ENCODE peak calls at places on chromosome 15, in nine cellular contexts. Y is heart left ventricle, I is astrocyte of the spinal cord, X is AG04450, B is AG04449, E is brain microvascular endothelial cell, J is LNCaP clone FGC, Z is thoracic aorta, K is sigmoid colon. D is an unnamed sample.

GRCh38 chr15:57957113-57957512 is 108.4 kb downstream of the ALDH1A2 start:
- DNase-seq in Y (no peak), I (no peak), X (no peak), B (no peak), E (no peak), J (no peak), Z (no peak), K (no peak), D (no peak)

GRCh38 chr15:97654677-97655076 is 305.8 kb upstream of the ARRDC4 start:
- DNase-seq in Y (no peak), I (no peak), X (no peak), B (no peak), E (no peak), J (no peak), Z (no peak), K (no peak), D (no peak)

GRCh38 chr15:74620636-74621545 is 5.3 kb downstream of the CLK3 start:
- DNase-seq in Y (peak; percentile 69), I (peak; percentile 64), X (no peak), B (no peak), E (peak; percentile 70), J (no peak), Z (peak; percentile 17), K (no peak), D (no peak)

GRCh38 chr15:68384451-68385239 is 47.3 kb downstream of the ITGA11 start:
- DNase-seq in Y (peak; percentile 16), I (peak; percentile 91), X (peak; percentile 55), B (peak; percentile 76), E (peak; percentile 87), J (no peak), Z (no peak), K (peak; percentile 67), D (no peak)

GRCh38 chr15:41820791-41821423 is 7.0 kb upstream of the JMJD7 start:
- DNase-seq in Y (no peak), I (no peak), X (no peak), B (no peak), E (no peak), J (peak; percentile 66), Z (no peak), K (peak; percentile 55), D (no peak)

GRCh38 chr15:93302080-93302765 is 213.2 kb upstream of the RGMA start:
- DNase-seq in Y (no peak), I (no peak), X (no peak), B (no peak), E (no peak), J (no peak), Z (no peak), K (no peak), D (no peak)

GRCh38 chr15:75230524-75231371 is 27.4 kb upstream of the GOLGA6C start:
- DNase-seq in Y (no peak), I (no peak), X (no peak), B (no peak), E (no peak), J (no peak), Z (no peak), K (peak; percentile 52), D (no peak)

GRCh38 chr15:35595656-35596055 is 49.7 kb upstream of the DPH6 start:
- DNase-seq in Y (no peak), I (no peak), X (no peak), B (no peak), E (no peak), J (peak; percentile 2), Z (no peak), K (no peak), D (peak; percentile 58)

GRCh38 chr15:74311734-74312444 is 55.6 kb downstream of the CYP11A1 start:
- DNase-seq in Y (no peak), I (no peak), X (no peak), B (no peak), E (no peak), J (no peak), Z (no peak), K (no peak), D (no peak)

GRCh38 chr15:80093854-80094418 is 34.5 kb downstream of the ZFAND6 start:
- DNase-seq in Y (no peak), I (no peak), X (no peak), B (no peak), E (no peak), J (peak; percentile 64), Z (no peak), K (peak; percentile 82), D (no peak)

GRCh38 chr15:64807751-64808222 is 17.7 kb downstream of the PIF1 start:
- DNase-seq in Y (no peak), I (no peak), X (no peak), B (no peak), E (no peak), J (no peak), Z (no peak), K (peak; percentile 74), D (no peak)

GRCh38 chr15:29815000-29815704 is 7.1 kb downstream of the TJP1 start:
- DNase-seq in Y (no peak), I (peak; percentile 52), X (no peak), B (no peak), E (peak; percentile 44), J (no peak), Z (no peak), K (no peak), D (no peak)

GRCh38 chr15:25668236-25668635 is 194.9 kb downstream of the ATP10A start:
- DNase-seq in Y (no peak), I (no peak), X (no peak), B (no peak), E (no peak), J (no peak), Z (no peak), K (no peak), D (no peak)

GRCh38 chr15:74857671-74858365 is 14.9 kb upstream of the ULK3 start:
- DNase-seq in Y (no peak), I (no peak), X (no peak), B (no peak), E (no peak), J (no peak), Z (no peak), K (no peak), D (no peak)

GRCh38 chr15:88894819-88895767 is at the start of gene HAPLN3:
- DNase-seq in Y (no peak), I (no peak), X (no peak), B (no peak), E (peak; percentile 24), J (no peak), Z (no peak), K (no peak), D (no peak)
- H3K4me3 ChIP-seq in Y (peak within 1 kb of the TSS; percentile 57), I (peak within 1 kb of the TSS; percentile 52), X (peak within 1 kb of the TSS; percentile 68), B (peak within 1 kb of the TSS; percentile 65), E (peak within 1 kb of the TSS; percentile 55), J (no peak within 1 kb of the TSS), Z (peak within 1 kb of the TSS; percentile 93), K (peak within 1 kb of the TSS; percentile 36), D (peak within 1 kb of the TSS; percentile 78)

GRCh38 chr15:39198044-39198625 is 382.7 kb upstream of the THBS1 start:
- DNase-seq in Y (no peak), I (no peak), X (no peak), B (no peak), E (no peak), J (no peak), Z (no peak), K (no peak), D (no peak)
- H3K4me3 ChIP-seq in Y (no peak overlapping the region), I (no peak overlapping the region), X (no peak overlapping the region), B (no peak overlapping the region), E (no peak overlapping the region), J (no peak overlapping the region), Z (no peak overlapping the region), K (no peak overlapping the region), D (no peak overlapping the region)

GRCh38 chr15:31435256-31435781 is 108.7 kb downstream of the KLF13 start:
- DNase-seq in Y (peak; percentile 85), I (peak; percentile 59), X (peak; percentile 32), B (no peak), E (peak; percentile 70), J (no peak), Z (no peak), K (peak; percentile 89), D (no peak)
- H3K4me3 ChIP-seq in Y (peak overlapping the region; percentile 17), I (no peak overlapping the region), X (peak overlapping the region; percentile 25), B (no peak overlapping the region), E (peak overlapping the region; percentile 33), J (no peak overlapping the region), Z (peak overlapping the region; percentile 49), K (no peak overlapping the region), D (no peak overlapping the region)

GRCh38 chr15:51356147-51356546 is 14.7 kb downstream of the GLDN start:
- DNase-seq in Y (no peak), I (no peak), X (no peak), B (no peak), E (no peak), J (no peak), Z (no peak), K (no peak), D (no peak)

GRCh38 chr15:51359981-51360380 is 18.5 kb downstream of the GLDN start:
- DNase-seq in Y (no peak), I (no peak), X (no peak), B (no peak), E (no peak), J (no peak), Z (no peak), K (no peak), D (no peak)

DNA sequence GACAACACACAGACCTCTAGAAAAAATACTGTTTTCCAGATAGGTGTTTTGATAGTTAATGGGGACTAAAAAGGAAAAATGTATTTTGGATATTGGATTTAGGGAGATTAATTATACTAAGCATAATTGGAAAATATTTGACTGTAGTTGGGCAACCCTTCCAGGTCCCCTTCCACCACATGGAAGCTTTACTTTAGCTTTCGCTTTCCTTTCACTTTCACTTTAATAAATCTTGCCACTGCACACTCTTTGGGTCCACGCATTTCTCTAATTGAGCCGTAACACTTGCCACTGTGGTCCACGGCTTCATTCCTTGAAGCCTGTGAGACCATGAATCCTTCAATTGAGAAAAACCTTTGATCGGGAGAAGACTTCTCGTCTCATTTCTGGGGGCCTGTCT is 15.5 kb downstream of the GLDN start:
- DNase-seq in Y (no peak), I (no peak), X (no peak), B (no peak), E (no peak), J (no peak), Z (no peak), K (no peak), D (no peak)
- H3K4me3 ChIP-seq in Y (no peak overlapping the region), I (no peak overlapping the region), X (no peak overlapping the region), B (no peak overlapping the region), E (no peak overlapping the region), J (no peak overlapping the region), Z (no peak overlapping the region), K (no peak overlapping the region), D (no peak overlapping the region)

DNA sequence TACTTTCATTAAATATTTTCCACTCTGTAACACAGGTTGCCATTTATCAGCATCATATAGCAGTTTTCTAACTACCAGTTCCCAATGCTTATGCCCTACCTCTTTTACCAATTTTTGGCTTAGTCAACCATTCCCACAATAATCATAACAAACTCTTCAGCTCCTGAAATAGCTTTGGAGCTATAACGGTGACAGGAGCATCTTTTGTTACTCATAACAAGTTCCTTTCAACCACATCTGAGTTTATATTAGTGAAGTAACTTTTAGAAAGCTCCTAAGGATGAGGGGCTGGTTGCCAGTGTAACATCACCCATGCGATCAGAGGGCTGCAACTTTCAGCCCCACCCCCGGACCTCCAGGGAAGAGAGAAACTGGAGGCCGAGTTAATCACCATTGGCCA is 495.3 kb upstream of the RASGRP1 start:
- DNase-seq in Y (no peak), I (no peak), X (peak; percentile 33), B (no peak), E (no peak), J (no peak), Z (no peak), K (no peak), D (no peak)
- H3K4me3 ChIP-seq in Y (no peak overlapping the region), I (no peak overlapping the region), X (no peak overlapping the region), B (no peak overlapping the region), E (no peak overlapping the region), J (no peak overlapping the region), Z (no peak overlapping the region), K (no peak overlapping the region), D (no peak overlapping the region)